ENCODE peak calls at places on chromosome 15, in nine cellular contexts. J is ovary, V is endodermal cell, E is hepatocyte, I is keratinocyte, P is SK-N-MC, A is cardiac muscle cell, L is GM23248, T is SJSA1. S is an unnamed sample.

GRCh38 chr15:48645558-48646330 is at the start of gene FBN1:
- DNase-seq in A (peak; percentile 70), E (peak; percentile 84), T (peak; percentile 95), I (no peak), P (no peak), J (peak; percentile 89), V (peak; percentile 90), L (peak; percentile 95), S (peak; percentile 2)

GRCh38 chr15:43118276-43118675 is 12.4 kb upstream of the UBR1 start:
- DNase-seq in L (no peak), E (no peak), V (no peak), A (no peak), P (no peak), J (no peak), I (no peak), T (no peak), S (no peak)

GRCh38 chr15:32112101-32112500 is 81.8 kb downstream of the CHRNA7 start:
- DNase-seq in P (no peak), J (no peak), I (no peak), V (no peak), L (no peak), E (no peak), A (no peak), T (no peak), S (no peak)

GRCh38 chr15:35308802-35309201 is 223.7 kb upstream of the NANOGP8 start:
- DNase-seq in L (peak; percentile 86), A (peak; percentile 46), I (no peak), T (peak; percentile 49), J (no peak), V (no peak), E (peak; percentile 76), P (no peak), S (peak; percentile 16)

GRCh38 chr15:48806151-48806550 is 4.7 kb downstream of the CEP152 start:
- DNase-seq in I (no peak), E (no peak), V (no peak), T (no peak), P (peak; percentile 87), L (peak; percentile 54), J (no peak), A (no peak), S (no peak)

GRCh38 chr15:83890584-83890983 is 236.7 kb downstream of the ADAMTSL3 start:
- DNase-seq in E (no peak), I (no peak), V (no peak), A (no peak), J (peak; percentile 22), L (no peak), P (peak; percentile 89), T (no peak), S (no peak)

GRCh38 chr15:71195242-71195641 is 80.0 kb downstream of the THSD4 start:
- DNase-seq in J (no peak), L (no peak), T (peak; percentile 25), P (no peak), A (no peak), I (no peak), V (peak; percentile 69), E (no peak), S (no peak)

GRCh38 chr15:72585659-72586058 is 68.8 kb upstream of the GOLGA6B start:
- DNase-seq in P (no peak), T (no peak), A (no peak), J (no peak), L (peak; percentile 44), E (no peak), V (no peak), I (no peak), S (no peak)

GRCh38 chr15:64636541-64636940 is 138.8 kb downstream of the RBPMS2 start:
- DNase-seq in P (no peak), A (no peak), L (no peak), I (no peak), T (no peak), E (no peak), J (no peak), V (no peak), S (no peak)

GRCh38 chr15:64635486-64635815 is 139.9 kb downstream of the RBPMS2 start:
- DNase-seq in T (no peak), J (peak; percentile 65), E (peak; percentile 66), P (no peak), A (peak; percentile 55), I (no peak), L (peak; percentile 76), V (peak; percentile 55), S (peak; percentile 97)

GRCh38 chr15:64634576-64635485 is 140.6 kb downstream of the RBPMS2 start:
- DNase-seq in V (peak; percentile 94), T (peak; percentile 65), A (peak; percentile 28), P (no peak), L (no peak), J (no peak), I (no peak), E (peak; percentile 50), S (no peak)

GRCh38 chr15:64637412-64637811 is 138.0 kb downstream of the RBPMS2 start:
- DNase-seq in J (no peak), E (no peak), P (no peak), T (no peak), L (no peak), A (no peak), V (no peak), I (no peak), S (no peak)

DNA sequence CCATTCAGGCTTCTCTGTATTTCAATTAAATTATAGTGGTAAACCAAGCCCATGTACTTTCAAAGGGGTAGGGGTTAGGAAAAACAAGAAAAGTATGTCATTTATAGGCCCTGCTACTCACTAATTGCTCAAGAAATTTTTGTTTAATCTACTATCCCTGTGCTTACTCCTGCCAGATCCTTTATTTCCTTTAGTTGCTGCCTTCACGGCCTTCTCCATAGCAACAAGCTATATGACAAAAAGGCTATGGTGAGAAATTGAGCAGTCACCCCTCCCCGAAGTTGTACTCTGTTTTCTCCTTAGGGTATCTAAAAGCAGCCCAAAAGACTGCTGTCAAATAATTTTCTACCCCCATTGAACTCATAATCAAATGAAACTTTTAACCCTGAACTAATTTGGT is 139.3 kb downstream of the RBPMS2 start:
- DNase-seq in V (no peak), A (no peak), J (no peak), I (no peak), E (no peak), T (no peak), L (no peak), P (no peak), S (no peak)
- H3K27ac ChIP-seq in V (peak overlapping the region; percentile 92), A (peak overlapping the region; percentile 87), J (no peak overlapping the region), I (peak overlapping the region; percentile 37), E (peak overlapping the region; percentile 85), T (no peak overlapping the region), L (peak overlapping the region; percentile 29), P (no peak overlapping the region), S (peak overlapping the region; percentile 83)

GRCh38 chr15:101438482-101439284 is 50.8 kb downstream of the PCSK6 start:
- DNase-seq in A (no peak), L (no peak), T (no peak), E (no peak), V (no peak), P (no peak), J (no peak), I (no peak), S (no peak)
- H3K4me3 ChIP-seq in A (no peak overlapping the region), L (no peak overlapping the region), T (no peak overlapping the region), E (no peak overlapping the region), V (no peak overlapping the region), P (no peak overlapping the region), J (no peak overlapping the region), I (no peak overlapping the region), S (no peak overlapping the region)

GRCh38 chr15:85750807-85751730 is 43.7 kb downstream of the KLHL25 start:
- DNase-seq in P (no peak), L (peak; percentile 18), I (no peak), J (peak; percentile 54), V (peak; percentile 88), A (no peak), T (no peak), E (no peak), S (no peak)

GRCh38 chr15:85749261-85750151 is 45.2 kb downstream of the KLHL25 start:
- DNase-seq in E (no peak), P (no peak), L (peak; percentile 60), I (no peak), V (peak; percentile 54), J (peak; percentile 52), A (no peak), T (no peak), S (no peak)

GRCh38 chr15:85748729-85749128 is 46.0 kb downstream of the KLHL25 start:
- DNase-seq in V (peak; percentile 80), I (no peak), E (no peak), P (no peak), T (no peak), L (no peak), J (peak; percentile 21), A (no peak), S (no peak)

GRCh38 chr15:85751731-85752421 is 42.8 kb downstream of the KLHL25 start:
- DNase-seq in L (no peak), T (no peak), A (no peak), P (no peak), I (no peak), E (no peak), J (peak; percentile 32), V (peak; percentile 86), S (no peak)

DNA sequence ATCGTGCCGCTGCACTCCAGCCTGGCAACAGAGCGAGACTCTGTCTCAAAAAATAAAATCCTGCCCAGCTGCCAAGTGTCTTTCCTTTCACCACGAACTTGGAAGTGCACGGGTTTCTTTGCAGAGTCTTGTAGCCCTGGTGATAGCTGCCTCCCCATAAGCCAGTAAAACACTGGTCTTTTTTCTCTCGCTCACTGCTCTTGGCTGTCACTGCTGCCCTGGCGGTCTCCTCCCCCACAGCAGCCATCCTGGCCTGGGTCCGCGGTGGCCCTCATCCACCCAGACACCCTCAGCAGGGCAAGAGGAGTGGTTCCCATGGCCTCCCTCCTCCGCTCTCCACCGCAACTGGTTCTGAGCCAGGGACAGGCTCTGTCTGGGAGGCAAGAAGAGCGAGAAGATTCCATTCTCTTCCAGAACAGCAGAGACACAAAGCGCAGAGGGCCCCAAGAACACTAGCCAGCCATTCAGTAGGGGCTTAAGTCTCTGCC is 44.4 kb downstream of the KLHL25 start:
- DNase-seq in V (peak; percentile 72), P (no peak), L (peak; percentile 65), I (no peak), J (peak; percentile 74), A (no peak), E (no peak), T (no peak), S (no peak)
- H3K27ac ChIP-seq in V (peak overlapping the region; percentile 99), P (no peak overlapping the region), L (peak overlapping the region; percentile 38), I (no peak overlapping the region), J (peak overlapping the region; percentile 42), A (peak overlapping the region; percentile 57), E (no peak overlapping the region), T (no peak overlapping the region), S (no peak overlapping the region)

DNA sequence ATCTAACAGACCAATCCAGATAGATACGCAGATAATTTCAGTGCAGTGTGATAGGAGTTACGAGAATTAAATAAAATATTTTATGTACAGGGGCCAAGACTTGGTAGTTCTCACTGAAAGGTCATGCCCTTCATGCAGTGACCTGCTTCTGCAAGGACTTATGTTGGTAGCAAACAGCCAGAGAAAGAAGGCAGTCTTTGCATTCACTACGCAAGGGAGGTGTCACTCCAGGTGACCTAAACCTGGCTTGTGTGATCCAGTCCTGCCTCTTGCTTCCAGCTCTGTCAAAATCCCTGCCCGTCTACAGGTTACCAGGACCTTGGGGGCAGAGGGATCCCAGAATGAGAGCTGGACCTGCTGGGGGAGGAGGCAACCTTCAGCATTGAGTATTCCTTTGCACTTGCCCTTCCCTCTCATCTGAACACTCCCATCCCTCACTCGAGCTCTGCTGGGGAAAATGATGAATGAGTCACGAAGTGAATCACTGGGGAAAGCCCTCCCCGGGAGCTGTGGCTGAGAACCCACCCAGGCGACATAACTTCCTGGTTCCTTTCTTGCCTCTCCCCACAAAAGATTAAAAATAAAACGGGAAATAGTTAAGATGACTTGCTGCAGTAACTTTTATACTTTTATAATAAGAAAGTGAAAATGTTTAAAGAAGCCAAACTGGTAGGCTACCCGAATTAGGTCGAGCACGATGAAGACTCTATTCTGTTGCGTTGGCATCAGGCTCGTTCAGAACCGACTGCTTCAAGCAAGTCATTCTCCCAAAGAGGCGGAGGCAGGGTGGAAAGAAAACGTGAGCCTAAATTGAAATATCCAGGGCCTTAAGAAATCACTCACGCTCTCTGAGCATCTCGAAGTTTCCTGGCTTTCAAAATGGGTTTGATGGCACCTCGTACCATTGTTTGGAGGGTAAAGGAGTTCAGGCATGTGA is 216.1 kb downstream of the SLCO3A1 start:
- DNase-seq in I (peak; percentile 56), T (peak; percentile 72), V (no peak), E (peak; percentile 48), A (no peak), L (peak; percentile 90), J (no peak), P (no peak), S (peak; percentile 14)
- H3K4me3 ChIP-seq in I (no peak overlapping the region), T (peak overlapping the region; percentile 12), V (no peak overlapping the region), E (no peak overlapping the region), A (no peak overlapping the region), L (peak overlapping the region; percentile 75), J (no peak overlapping the region), P (no peak overlapping the region), S (no peak overlapping the region)